ENCODE peak calls at places on chromosome X, in ten cellular contexts. P, G, R, T, O, S, I, H, W and K are unnamed samples.

GRCh38 chrX:103249805-103250204 is 5.2 kb downstream of the TCEAL8 start:
- DNase-seq in P (no peak), G (no peak), R (no peak), T (no peak), O (no peak), S (no peak), I (no peak), H (no peak), W (no peak), K (no peak)

GRCh38 chrX:7263961-7264360 is 116.0 kb upstream of the PUDP start:
- DNase-seq in P (no peak), G (no peak), R (no peak), T (no peak), O (no peak), S (no peak), I (no peak), H (no peak), W (no peak), K (no peak)

GRCh38 chrX:38837389-38837788 is 36.1 kb downstream of the MID1IP1 start:
- DNase-seq in P (no peak), G (no peak), R (no peak), T (no peak), O (no peak), S (no peak), I (no peak), H (no peak), W (no peak), K (no peak)

GRCh38 chrX:67781132-67781531 is 237.3 kb downstream of the AR start:
- DNase-seq in P (no peak), G (no peak), R (no peak), T (peak), O (no peak), S (no peak), I (no peak), H (no peak), W (no peak), K (no peak)

GRCh38 chrX:48487362-48487785 is 11.4 kb downstream of the FTSJ1 start:
- DNase-seq in P (no peak), G (peak), R (no peak), T (no peak), O (peak), S (no peak), I (no peak), H (no peak), W (no peak), K (no peak)

GRCh38 chrX:103248553-103248952 is 6.4 kb downstream of the TCEAL8 start:
- DNase-seq in P (no peak), G (peak), R (no peak), T (no peak), O (no peak), S (no peak), I (no peak), H (no peak), W (no peak), K (no peak)

GRCh38 chrX:106726485-106727437 is at the start of gene RNF128:
- DNase-seq in P (peak), G (no peak), R (no peak), T (no peak), O (no peak), S (peak), I (peak), H (peak), W (peak), K (no peak)

GRCh38 chrX:52983526-52983925 is 25.2 kb upstream of the FAM156A start:
- DNase-seq in P (no peak), G (no peak), R (no peak), T (no peak), O (no peak), S (no peak), I (no peak), H (no peak), W (no peak), K (no peak)

GRCh38 chrX:88853925-88854324 is 106.9 kb downstream of the CPXCR1 start:
- DNase-seq in P (no peak), G (no peak), R (no peak), T (no peak), O (no peak), S (no peak), I (no peak), H (no peak), W (no peak), K (no peak)

GRCh38 chrX:46814966-46815365 is 21.9 kb upstream of the RP2 start:
- DNase-seq in P (no peak), G (no peak), R (no peak), T (no peak), O (no peak), S (no peak), I (no peak), H (no peak), W (no peak), K (no peak)

GRCh38 chrX:96002401-96002800 is 682.2 kb upstream of the DIAPH2 start:
- DNase-seq in P (no peak), G (no peak), R (no peak), T (no peak), O (no peak), S (no peak), I (no peak), H (no peak), W (no peak), K (no peak)

GRCh38 chrX:7055386-7056137 is 92.0 kb upstream of the STS start:
- DNase-seq in P (peak), G (no peak), R (no peak), T (no peak), O (no peak), S (no peak), I (no peak), H (no peak), W (no peak), K (no peak)